ENCODE peak calls at places on chromosomes 13 and 19, in four cellular contexts. X, C, F and Z are unnamed samples.
A peak's percentile ranks its signal among the peaks of the same experiment; 100 is the strongest.

GRCh38 chr13:95485045-95485517 is 67.4 kb upstream of the CLDN10 start:
- DNase-seq in X (no peak), C (no peak), F (no peak), Z (no peak)

GRCh38 chr19:18119243-18120105 is 21.9 kb downstream of the MAST3 start:
- DNase-seq in X (no peak), C (no peak), F (no peak), Z (no peak)

GRCh38 chr19:2475018-2475701 is 767 bp upstream of the GADD45B start:
- DNase-seq in X (peak; percentile 61), C (peak; percentile 53), F (peak; percentile 54), Z (peak; percentile 58)

GRCh38 chr19:41552558-41552957 is 23.4 kb upstream of the CEACAM21 start:
- DNase-seq in X (no peak), C (no peak), F (no peak), Z (no peak)

GRCh38 chr13:25232937-25233515 is 54.3 kb downstream of the MTMR6 start:
- DNase-seq in X (peak; percentile 38), C (no peak), F (no peak), Z (peak; percentile 32)

GRCh38 chr13:51721485-51721884 is 82.5 kb downstream of the DHRS12 start:
- DNase-seq in X (peak; percentile 33), C (no peak), F (peak; percentile 47), Z (no peak)

GRCh38 chr13:110651271-110651670 is 35.9 kb downstream of the NAXD start:
- DNase-seq in X (no peak), C (no peak), F (no peak), Z (no peak)

GRCh38 chr13:99743079-99743478 is 228.5 kb downstream of the ZIC5 start:
- DNase-seq in X (no peak), C (no peak), F (no peak), Z (no peak)

GRCh38 chr19:41265376-41266153 is 1.4 kb downstream of the HNRNPUL1 start:
- DNase-seq in X (peak; percentile 28), C (no peak), F (no peak), Z (peak; percentile 34)

GRCh38 chr13:101127741-101128353 is 288.5 kb downstream of the NALCN start:
- DNase-seq in X (peak; percentile 72), C (no peak), F (no peak), Z (peak; percentile 41)

GRCh38 chr13:44393391-44393790 is 19.8 kb downstream of the SERP2 start:
- DNase-seq in X (no peak), C (no peak), F (no peak), Z (no peak)

GRCh38 chr19:17293605-17294004 is 9.6 kb downstream of the ABHD8 start:
- DNase-seq in X (no peak), C (no peak), F (no peak), Z (no peak)

GRCh38 chr19:42201489-42202289 is 15.8 kb downstream of the DEDD2 start:
- DNase-seq in X (no peak), C (no peak), F (peak; percentile 42), Z (no peak)

GRCh38 chr19:49852631-49853126 is 1.7 kb downstream of the PTOV1 start:
- DNase-seq in X (no peak), C (no peak), F (no peak), Z (no peak)

GRCh38 chr13:68078457-68078856 is 848.3 kb upstream of the PCDH9 start:
- DNase-seq in X (no peak), C (no peak), F (no peak), Z (no peak)

GRCh38 chr19:41408256-41408655 is 10.6 kb downstream of the BCKDHA start:
- DNase-seq in X (no peak), C (no peak), F (no peak), Z (no peak)

GRCh38 chr13:94154362-94154761 is 325.1 kb downstream of the DCT start:
- DNase-seq in X (peak; percentile 94), C (no peak), F (no peak), Z (peak; percentile 81)

GRCh38 chr13:99191900-99192399 is 8.7 kb upstream of the UBAC2 start:
- DNase-seq in X (peak; percentile 66), C (no peak), F (no peak), Z (peak; percentile 22)

GRCh38 chr13:25095862-25096453 is at the start of gene PABPC3:
- DNase-seq in X (no peak), C (no peak), F (no peak), Z (peak; percentile 1)

GRCh38 chr19:38374332-38375097 is at the start of gene PSMD8:
- DNase-seq in X (peak; percentile 95), C (peak; percentile 98), F (peak; percentile 99), Z (peak; percentile 98)

GRCh38 chr13:85497652-85498051 is 301.6 kb downstream of the SLITRK6 start:
- DNase-seq in X (peak; percentile 95), C (no peak), F (no peak), Z (peak; percentile 83)

GRCh38 chr13:104321756-104322155 is 1255.5 kb upstream of the SLC10A2 start:
- DNase-seq in X (no peak), C (no peak), F (no peak), Z (no peak)

GRCh38 chr13:29543230-29544215 is 52.0 kb downstream of the SLC7A1 start:
- DNase-seq in X (no peak), C (no peak), F (no peak), Z (peak; percentile 55)

GRCh38 chr13:92743992-92744391 is 482.6 kb upstream of the GPC6 start:
- DNase-seq in X (no peak), C (no peak), F (no peak), Z (no peak)

GRCh38 chr13:20579193-20579592 is 12.2 kb downstream of the IFT88 start:
- DNase-seq in X (no peak), C (no peak), F (no peak), Z (no peak)

GRCh38 chr13:104043184-104043583 is 977.0 kb upstream of the SLC10A2 start:
- DNase-seq in X (no peak), C (no peak), F (no peak), Z (no peak)

GRCh38 chr19:32342695-32343094 is 2.7 kb upstream of the ZNF507 start:
- DNase-seq in X (no peak), C (no peak), F (no peak), Z (no peak)

GRCh38 chr19:32349724-32350475 is 4.5 kb downstream of the ZNF507 start:
- DNase-seq in X (no peak), C (no peak), F (no peak), Z (no peak)

GRCh38 chr19:32343550-32344262 is 1.7 kb upstream of the ZNF507 start:
- DNase-seq in X (no peak), C (no peak), F (no peak), Z (no peak)

GRCh38 chr19:32346901-32347300 is 1.5 kb downstream of the ZNF507 start:
- DNase-seq in X (no peak), C (no peak), F (no peak), Z (no peak)

DNA sequence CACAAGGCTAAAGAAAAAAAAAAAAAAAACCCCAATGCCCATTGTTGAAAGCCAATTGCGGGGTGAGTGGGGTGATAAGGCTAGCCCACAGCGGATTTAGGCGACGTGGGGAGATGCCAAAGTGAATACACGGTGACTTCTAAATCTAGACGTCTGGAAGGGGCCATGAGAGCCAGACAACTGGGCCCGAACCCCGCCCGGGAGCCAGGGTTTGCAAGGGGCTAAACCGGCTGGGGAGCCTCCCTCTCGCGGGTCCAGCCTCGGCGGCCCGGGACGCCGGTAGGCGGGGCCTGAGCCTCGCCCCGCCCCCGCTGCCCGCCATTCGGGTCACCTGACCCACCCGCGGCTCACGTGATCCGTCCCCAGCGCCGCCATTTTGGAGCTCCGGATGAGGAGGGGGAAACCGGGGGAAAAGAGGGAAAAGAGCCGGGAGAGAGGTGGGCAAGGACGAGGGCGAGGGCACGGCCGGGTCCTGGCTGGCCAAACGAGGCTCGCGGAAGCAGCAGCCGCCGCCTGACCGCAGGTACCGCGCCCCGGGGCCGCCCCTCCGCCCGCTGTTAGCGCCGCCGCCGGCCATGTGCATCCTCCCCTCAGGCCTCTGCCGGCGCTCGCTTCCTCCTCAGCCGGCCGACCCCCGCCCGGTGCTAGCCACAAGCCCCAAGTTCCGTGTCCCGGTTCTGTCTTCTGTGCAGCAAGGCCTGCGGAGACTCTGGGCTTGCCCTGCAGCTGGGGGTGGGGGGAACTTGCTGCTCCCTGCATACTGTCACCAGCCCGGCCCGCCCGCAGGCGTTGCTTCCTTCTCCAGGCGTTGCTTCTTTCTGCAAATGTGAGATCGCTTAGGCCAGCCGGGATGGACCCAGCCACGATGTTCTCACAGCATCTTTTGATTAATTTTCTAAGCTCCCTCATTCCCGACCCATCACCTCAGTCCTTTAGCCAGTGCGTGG is at the start of gene ZNF507:
- DNase-seq in X (peak; percentile 63), C (peak; percentile 78), F (peak; percentile 86), Z (peak; percentile 61)
- TF ChIP-seq CTCF in X (no peak), C (no peak), F (peak; percentile 4), Z (no peak)

DNA sequence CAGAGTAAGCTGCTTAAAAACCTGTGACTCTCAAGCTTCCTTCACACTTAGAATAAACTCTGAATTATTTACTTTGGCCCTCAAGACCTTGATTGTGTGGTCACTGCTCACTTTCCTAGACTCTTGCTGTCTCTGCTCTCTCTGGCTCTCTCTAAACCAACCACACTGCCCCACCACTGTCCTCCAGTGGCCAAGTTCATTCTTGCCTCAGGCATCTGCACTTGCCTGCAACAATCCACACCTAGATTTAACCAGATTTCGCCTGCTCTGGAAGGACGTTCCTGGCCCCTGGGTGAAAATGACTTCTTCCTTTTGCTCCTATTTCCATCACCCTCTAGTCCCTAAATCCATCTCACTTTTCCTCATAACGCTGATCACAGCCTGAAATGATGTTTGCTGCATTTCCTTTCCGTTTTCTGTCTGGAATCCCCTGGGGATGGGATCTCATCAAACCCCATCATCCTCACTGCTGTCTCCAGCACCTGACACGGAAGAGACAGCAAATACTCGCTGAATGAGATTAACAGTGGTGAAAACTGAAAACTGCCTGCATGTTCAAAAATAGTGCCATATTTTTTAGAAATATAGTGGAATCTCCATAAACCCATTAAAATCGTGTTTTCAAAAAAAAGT is 232.6 kb downstream of the UQCRFS1 start:
- DNase-seq in X (peak; percentile 81), C (no peak), F (no peak), Z (peak; percentile 61)
- TF ChIP-seq CTCF in X (peak; percentile 97), C (no peak), F (peak; percentile 41), Z (peak; percentile 77)

DNA sequence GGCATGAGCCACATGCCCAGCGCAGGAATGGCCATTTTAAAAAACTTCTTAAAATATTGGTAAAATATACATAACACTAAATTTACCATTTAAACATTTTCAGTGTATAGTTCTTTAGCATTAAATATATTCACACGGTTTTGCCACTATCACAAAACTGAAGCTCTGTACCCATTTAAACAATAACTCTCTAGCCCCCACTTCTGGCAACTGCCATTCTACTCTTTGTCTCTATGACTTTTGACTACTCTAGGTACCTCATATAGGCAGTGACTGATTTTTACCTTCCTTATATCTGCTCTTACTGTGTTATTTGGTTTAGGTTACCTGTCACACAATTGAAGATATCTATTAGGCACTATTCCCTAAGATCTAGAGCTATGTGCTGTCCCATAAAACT is 2.3 kb upstream of the KBTBD7 start:
- DNase-seq in X (peak; percentile 5), C (no peak), F (no peak), Z (no peak)
- TF ChIP-seq CTCF in X (peak; percentile 18), C (no peak), F (no peak), Z (peak; percentile 37)

GRCh38 chr13:31424130-31424729 is 224.5 kb downstream of the B3GLCT start:
- DNase-seq in X (peak; percentile 82), C (peak; percentile 36), F (peak; percentile 72), Z (peak; percentile 78)
- TF ChIP-seq CTCF in X (peak; percentile 96), C (no peak), F (peak; percentile 92), Z (peak; percentile 97)